ENCODE peak calls at places on chromosomes 11 and 22, in six cellular contexts. S, P, H, V, G and D are unnamed samples.

GRCh38 chr11:130527648-130528300 is 79.3 kb downstream of the ADAMTS15 start:
- DNase-seq in S (no peak), P (no peak), H (peak; percentile 88), V (no peak), G (no peak), D (no peak)

GRCh38 chr22:43298062-43298801 is 44.9 kb downstream of the SCUBE1 start:
- DNase-seq in S (no peak), P (no peak), H (peak; percentile 24), V (no peak), G (no peak), D (peak; percentile 36)

GRCh38 chr22:42347281-42347824 is 76.9 kb upstream of the TCF20 start:
- DNase-seq in S (no peak), P (no peak), H (no peak), V (no peak), G (no peak), D (no peak)

GRCh38 chr11:11400121-11400520 is 47.1 kb upstream of the CSNK2A3 start:
- DNase-seq in S (no peak), P (no peak), H (no peak), V (no peak), G (no peak), D (no peak)

GRCh38 chr22:37806409-37807338 is 1.1 kb upstream of the GCAT start:
- DNase-seq in S (no peak), P (peak; percentile 32), H (peak; percentile 35), V (peak; percentile 35), G (no peak), D (peak; percentile 28)

GRCh38 chr22:22103078-22103593 is 120.5 kb upstream of the TOP3B start:
- DNase-seq in S (no peak), P (peak; percentile 18), H (no peak), V (peak; percentile 54), G (no peak), D (no peak)

GRCh38 chr11:128630367-128631230 is 43.2 kb upstream of the ETS1 start:
- DNase-seq in S (peak; percentile 90), P (peak; percentile 88), H (peak; percentile 91), V (peak; percentile 95), G (peak; percentile 91), D (peak; percentile 71)

GRCh38 chr11:19259487-19260345 is 19.0 kb upstream of the E2F8 start:
- DNase-seq in S (peak; percentile 62), P (peak; percentile 60), H (peak; percentile 69), V (peak; percentile 81), G (peak; percentile 54), D (peak; percentile 38)

GRCh38 chr11:115678942-115679341 is 174.7 kb upstream of the CADM1 start:
- DNase-seq in S (no peak), P (no peak), H (no peak), V (no peak), G (no peak), D (no peak)